ENCODE peak calls at places on chromosomes 3 and 15, in nine cellular contexts. U, X, O, N, E, M, P, F and T are unnamed samples. For H3K4me1, the result is how much of the 10 kb centered on the place peaks cover.

GRCh38 chr3:127050733-127051132 is 67.8 kb downstream of the PLXNA1 start:
- DNase-seq in X (no peak), M (peak), P (no peak), E (peak), U (no peak), O (no peak), F (no peak), N (no peak), T (no peak)

GRCh38 chr3:149536429-149536828 is 61.9 kb downstream of the TM4SF4 start:
- DNase-seq in F (no peak), N (no peak), E (peak), X (no peak), U (peak), P (no peak), O (no peak), M (no peak), T (peak)

GRCh38 chr3:48306290-48306689 is 27.2 kb downstream of the SPINK8 start:
- DNase-seq in X (no peak), F (no peak), U (no peak), N (no peak), M (no peak), O (no peak), E (no peak), P (no peak), T (no peak)

GRCh38 chr3:58333206-58334012 is 717 bp downstream of the PXK start:
- DNase-seq in U (peak), M (peak), E (peak), O (peak), P (no peak), X (peak), N (no peak), F (no peak), T (peak)

GRCh38 chr3:124277516-124277890 is 285.6 kb upstream of the ROPN1 start:
- DNase-seq in M (no peak), P (no peak), F (peak), X (no peak), E (peak), U (peak), N (no peak), O (peak), T (no peak)

GRCh38 chr15:68315495-68316007 is 38.0 kb downstream of the FEM1B start:
- DNase-seq in X (peak), O (peak), U (no peak), P (no peak), E (no peak), F (peak), M (peak), N (no peak), T (no peak)

GRCh38 chr3:184261270-184262165 is at the start of gene CAMK2N2:
- DNase-seq in O (no peak), F (peak), P (no peak), X (peak), N (peak), U (peak), M (peak), E (peak), T (peak)

GRCh38 chr15:67521770-67522568 is 1.0 kb downstream of the C15orf61 start:
- DNase-seq in X (no peak), U (no peak), F (peak), N (peak), E (no peak), M (no peak), P (no peak), O (peak), T (no peak)

GRCh38 chr3:8318002-8318649 is 183.5 kb upstream of the LMCD1 start:
- DNase-seq in X (no peak), E (no peak), O (no peak), F (peak), P (no peak), M (no peak), N (no peak), U (no peak), T (no peak)

GRCh38 chr15:23039151-23039916 is at the start of gene TUBGCP5:
- DNase-seq in E (peak), U (peak), O (peak), P (peak), N (peak), F (peak), X (peak), M (peak), T (peak)
- TF ChIP-seq POLR2A in E (peak), U (peak), O (peak), P (peak), N (peak), F (peak), X (peak), M (no peak), T (peak)

GRCh38 chr3:76958231-76958630 is 81.7 kb upstream of the ROBO2 start:
- DNase-seq in M (no peak), O (no peak), P (no peak), N (no peak), U (no peak), E (no peak), X (no peak), F (no peak), T (no peak)
- H3K4me1 ChIP-seq in M (under half), O (under half), P (under half), N (under half), U (under half), E (under half), X (under half), F (under half), T (under half)

GRCh38 chr15:23565395-23566069 is at the start of gene MKRN3:
- DNase-seq in M (no peak), U (peak), P (peak), X (no peak), N (peak), E (no peak), O (peak), F (peak), T (no peak)

GRCh38 chr15:23564798-23565394 is 578 bp upstream of the MKRN3 start:
- DNase-seq in F (no peak), P (no peak), N (no peak), X (no peak), E (no peak), U (no peak), O (peak), M (no peak), T (no peak)

GRCh38 chr15:23569513-23569912 is 4.0 kb downstream of the MKRN3 start:
- DNase-seq in O (no peak), U (no peak), M (no peak), E (no peak), X (no peak), F (no peak), P (no peak), N (no peak), T (no peak)

GRCh38 chr15:23567921-23568320 is 2.4 kb downstream of the MKRN3 start:
- DNase-seq in M (no peak), U (no peak), F (no peak), N (no peak), E (no peak), X (no peak), P (no peak), O (no peak), T (no peak)

GRCh38 chr15:23566070-23567050 is 886 bp downstream of the MKRN3 start:
- DNase-seq in E (no peak), N (no peak), M (no peak), U (no peak), O (peak), F (no peak), X (no peak), P (peak), T (no peak)
- TF ChIP-seq POLR2A in E (no peak), N (peak), M (no peak), U (no peak), O (no peak), F (no peak), X (no peak), P (peak), T (no peak)

DNA sequence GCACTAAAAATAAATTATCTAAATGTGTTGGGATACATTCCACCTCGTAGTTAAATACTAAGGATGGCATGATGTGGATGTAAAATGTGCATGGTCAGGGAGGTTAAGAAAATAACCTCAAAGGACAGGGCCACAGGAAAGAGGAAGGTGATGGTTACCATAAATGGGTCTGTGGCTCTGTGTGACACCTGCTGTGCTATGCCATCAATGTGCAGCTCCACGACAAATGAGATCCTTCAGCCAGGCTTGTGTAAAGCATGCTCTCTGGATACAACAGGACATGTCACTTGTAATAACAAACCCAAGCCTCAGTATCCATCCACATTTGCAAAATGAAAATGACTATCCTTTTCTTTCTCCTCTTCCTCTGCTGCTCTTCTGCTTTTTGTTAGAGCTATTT is 456.7 kb upstream of the RASGRP1 start:
- DNase-seq in N (no peak), P (no peak), O (no peak), U (no peak), F (no peak), M (no peak), X (no peak), E (no peak), T (no peak)
- H3K4me1 ChIP-seq in N (under half), P (under half), O (under half), U (under half), F (under half), M (under half), X (under half), E (under half), T (under half)